ENCODE peak calls at places on chromosomes 4 and X, in four cellular contexts. V, M, P and Z are unnamed samples.
A peak's percentile ranks its signal among the peaks of the same experiment; 100 is the strongest.

GRCh38 chr4:57499786-57500185 is 389.6 kb upstream of the IGFBP7 start:
- DNase-seq in V (peak; percentile 59), M (no peak), P (peak; percentile 42), Z (no peak)

GRCh38 chr4:44771789-44772188 is 45.4 kb upstream of the GNPDA2 start:
- DNase-seq in V (no peak), M (no peak), P (no peak), Z (no peak)

GRCh38 chrX:153875391-153876111 is 10.4 kb downstream of the L1CAM start:
- DNase-seq in V (no peak), M (peak; percentile 88), P (no peak), Z (no peak)

GRCh38 chr4:46329118-46329976 is 60.6 kb downstream of the GABRA2 start:
- DNase-seq in V (peak; percentile 8), M (no peak), P (peak; percentile 46), Z (peak; percentile 61)

GRCh38 chr4:139042981-139043460 is 27.4 kb downstream of the NOCT start:
- DNase-seq in V (no peak), M (no peak), P (no peak), Z (peak; percentile 32)

GRCh38 chr4:188822698-188823097 is 683.5 kb downstream of the TRIML1 start:
- DNase-seq in V (peak; percentile 18), M (no peak), P (no peak), Z (no peak)

GRCh38 chr4:153785830-153786721 is 2.8 kb downstream of the SFRP2 start:
- DNase-seq in V (peak; percentile 14), M (no peak), P (peak; percentile 3), Z (peak; percentile 14)

GRCh38 chrX:115233497-115234219 is at the start of gene LRCH2:
- DNase-seq in V (no peak), M (no peak), P (no peak), Z (peak; percentile 41)

GRCh38 chr4:18695733-18696527 is 674.4 kb upstream of the LCORL start:
- DNase-seq in V (no peak), M (no peak), P (no peak), Z (no peak)

GRCh38 chrX:7798327-7798726 is 44.6 kb upstream of the VCX start:
- DNase-seq in V (no peak), M (no peak), P (no peak), Z (no peak)

GRCh38 chrX:153750126-153750774 is 13.8 kb upstream of the PLXNB3 start:
- DNase-seq in V (no peak), M (no peak), P (peak; percentile 35), Z (no peak)

GRCh38 chr4:56146956-56147355 is 198.2 kb downstream of the CEP135 start:
- DNase-seq in V (no peak), M (no peak), P (no peak), Z (no peak)

GRCh38 chrX:109485470-109486340 is 3.8 kb upstream of the GUCY2F start:
- DNase-seq in V (peak; percentile 70), M (peak; percentile 66), P (peak; percentile 47), Z (peak; percentile 66)

GRCh38 chrX:48558270-48558669 is 16.0 kb upstream of the RBM3 start:
- DNase-seq in V (peak; percentile 36), M (no peak), P (no peak), Z (peak; percentile 87)

GRCh38 chr4:88709989-88710388 is 12.4 kb upstream of the NAP1L5 start:
- DNase-seq in V (no peak), M (no peak), P (no peak), Z (no peak)

GRCh38 chr4:122673252-122673651 is 52.4 kb upstream of the IL21 start:
- DNase-seq in V (no peak), M (no peak), P (no peak), Z (no peak)

GRCh38 chr4:1109898-1110506 is 3.4 kb downstream of the RNF212 start:
- DNase-seq in V (peak; percentile 39), M (no peak), P (peak; percentile 39), Z (no peak)

GRCh38 chr4:45036677-45037076 is 310.3 kb upstream of the GNPDA2 start:
- DNase-seq in V (no peak), M (no peak), P (no peak), Z (no peak)

GRCh38 chrX:153380691-153381090 is 20.5 kb downstream of the PNMA6E start:
- DNase-seq in V (no peak), M (no peak), P (no peak), Z (no peak)

GRCh38 chrX:125203737-125204578 is 115.7 kb upstream of the TEX13C start:
- DNase-seq in V (peak; percentile 32), M (no peak), P (no peak), Z (no peak)

GRCh38 chrX:33171071-33171470 is 40.3 kb downstream of the DMD start:
- DNase-seq in V (no peak), M (no peak), P (no peak), Z (no peak)

GRCh38 chrX:10240918-10241317 is 84.1 kb downstream of the CLCN4 start:
- DNase-seq in V (peak; percentile 12), M (no peak), P (no peak), Z (peak; percentile 94)

GRCh38 chr4:187491421-187491820 is 504.1 kb upstream of the ZFP42 start:
- DNase-seq in V (no peak), M (no peak), P (no peak), Z (no peak)

GRCh38 chr4:146051724-146052396 is 113.2 kb upstream of the ZNF827 start:
- DNase-seq in V (no peak), M (no peak), P (no peak), Z (peak; percentile 72)

GRCh38 chr4:170672571-170672970 is 582.8 kb upstream of the AADAT start:
- DNase-seq in V (no peak), M (no peak), P (no peak), Z (peak; percentile 8)

GRCh38 chr4:56757270-56757746 is 64.2 kb downstream of the SPINK2 start:
- DNase-seq in V (no peak), M (no peak), P (no peak), Z (peak; percentile 75)

GRCh38 chr4:21765810-21766407 is 182.7 kb downstream of the KCNIP4 start:
- DNase-seq in V (peak; percentile 26), M (peak; percentile 51), P (peak; percentile 25), Z (peak; percentile 29)

GRCh38 chrX:149453030-149453429 is 52.1 kb downstream of the IDS start:
- DNase-seq in V (peak; percentile 13), M (peak; percentile 11), P (no peak), Z (peak; percentile 17)

GRCh38 chrX:11837437-11837836 is 79.4 kb downstream of the MSL3 start:
- DNase-seq in V (no peak), M (no peak), P (no peak), Z (no peak)

GRCh38 chr4:113695328-113696169 is 66.0 kb downstream of the CAMK2D start:
- DNase-seq in V (no peak), M (no peak), P (peak; percentile 28), Z (peak; percentile 88)

GRCh38 chr4:40547446-40548132 is 82.1 kb downstream of the RBM47 start:
- DNase-seq in V (no peak), M (no peak), P (no peak), Z (no peak)

GRCh38 chr4:147596976-147597375 is 20.2 kb upstream of the TMEM184C start:
- DNase-seq in V (peak; percentile 10), M (no peak), P (no peak), Z (peak; percentile 93)
- TF ChIP-seq MAZ in V (no peak), M (no peak), P (no peak), Z (no peak)

GRCh38 chrX:112233164-112233563 is 150.6 kb upstream of the TRPC5 start:
- DNase-seq in V (no peak), M (no peak), P (no peak), Z (no peak)

GRCh38 chrX:112235547-112235946 is 153.0 kb upstream of the TRPC5 start:
- DNase-seq in V (no peak), M (no peak), P (no peak), Z (peak; percentile 8)
- TF ChIP-seq MAZ in V (no peak), M (no peak), P (no peak), Z (no peak)

GRCh38 chr4:151325320-151326246 is at the start of gene SH3D19:
- DNase-seq in V (peak; percentile 84), M (peak; percentile 6), P (peak; percentile 99), Z (peak; percentile 19)
- TF ChIP-seq MAZ in V (no peak), M (no peak), P (peak; percentile 84), Z (no peak)

GRCh38 chr4:109981936-109982335 is 69.3 kb downstream of the EGF start:
- DNase-seq in V (no peak), M (no peak), P (no peak), Z (no peak)

GRCh38 chr4:109977854-109978501 is 65.3 kb downstream of the EGF start:
- DNase-seq in V (peak; percentile 46), M (no peak), P (peak; percentile 18), Z (peak; percentile 60)

GRCh38 chr4:109979932-109980717 is 67.4 kb downstream of the EGF start:
- DNase-seq in V (peak; percentile 5), M (no peak), P (no peak), Z (peak; percentile 78)

GRCh38 chr4:109976189-109976588 is 63.5 kb downstream of the EGF start:
- DNase-seq in V (no peak), M (no peak), P (no peak), Z (no peak)

GRCh38 chr4:109978704-109979103 is 66.0 kb downstream of the EGF start:
- DNase-seq in V (no peak), M (no peak), P (no peak), Z (no peak)
- TF ChIP-seq MAZ in V (no peak), M (no peak), P (no peak), Z (no peak)